ENCODE peak calls at places on chromosomes 1 and 21, in seven cellular contexts. One of them, this sample, is unnamed.

GRCh38 chr1:110686188-110686587 is 11.4 kb upstream of the KCNA3 start:
- DNase-seq in HepG2: no peak
- DNase-seq in SK-N-SH: no peak
- DNase-seq in NT2/D1: no peak
- DNase-seq in H1: no peak
- DNase-seq in K562: peak; percentile 4
- DNase-seq in GM12878: no peak
- DNase-seq in this sample: no peak

GRCh38 chr21:46024983-46025860 is 43.7 kb downstream of the COL6A1 start:
- DNase-seq in HepG2: no peak
- DNase-seq in SK-N-SH: no peak
- DNase-seq in NT2/D1: no peak
- DNase-seq in H1: no peak
- DNase-seq in K562: no peak
- DNase-seq in GM12878: no peak
- DNase-seq in this sample: no peak

GRCh38 chr1:82494117-82494516 is 693.4 kb downstream of the ADGRL2 start:
- DNase-seq in HepG2: no peak
- DNase-seq in SK-N-SH: no peak
- DNase-seq in NT2/D1: no peak
- DNase-seq in H1: no peak
- DNase-seq in K562: no peak
- DNase-seq in GM12878: no peak
- DNase-seq in this sample: no peak

GRCh38 chr1:165143437-165144065 is 213.0 kb downstream of the LMX1A start:
- DNase-seq in HepG2: peak; percentile 6
- DNase-seq in SK-N-SH: no peak
- DNase-seq in NT2/D1: no peak
- DNase-seq in H1: peak; percentile 84
- DNase-seq in K562: peak; percentile 59
- DNase-seq in GM12878: no peak
- DNase-seq in this sample: no peak

GRCh38 chr1:168506204-168506819 is 37.5 kb downstream of the XCL2 start:
- DNase-seq in HepG2: no peak
- DNase-seq in SK-N-SH: no peak
- DNase-seq in NT2/D1: no peak
- DNase-seq in H1: no peak
- DNase-seq in K562: no peak
- DNase-seq in GM12878: no peak
- DNase-seq in this sample: peak; percentile 4

GRCh38 chr1:246588322-246588721 is 22.1 kb downstream of the CNST start:
- DNase-seq in HepG2: no peak
- DNase-seq in SK-N-SH: no peak
- DNase-seq in NT2/D1: no peak
- DNase-seq in H1: no peak
- DNase-seq in K562: no peak
- DNase-seq in GM12878: no peak
- DNase-seq in this sample: no peak

GRCh38 chr1:119260504-119260903 is 108.1 kb upstream of the HAO2 start:
- DNase-seq in HepG2: no peak
- DNase-seq in SK-N-SH: no peak
- DNase-seq in NT2/D1: no peak
- DNase-seq in H1: no peak
- DNase-seq in K562: no peak
- DNase-seq in GM12878: no peak
- DNase-seq in this sample: no peak

GRCh38 chr1:66764994-66765578 is 12.8 kb downstream of the DYNLT5 start:
- DNase-seq in HepG2: peak; percentile 24
- DNase-seq in SK-N-SH: peak; percentile 42
- DNase-seq in NT2/D1: peak; percentile 30
- DNase-seq in H1: peak; percentile 49
- DNase-seq in K562: peak; percentile 72
- DNase-seq in GM12878: no peak
- DNase-seq in this sample: peak; percentile 31

GRCh38 chr1:223780318-223780717 is 65.4 kb downstream of the TP53BP2 start:
- DNase-seq in HepG2: no peak
- DNase-seq in SK-N-SH: no peak
- DNase-seq in NT2/D1: no peak
- DNase-seq in H1: no peak
- DNase-seq in K562: no peak
- DNase-seq in GM12878: no peak
- DNase-seq in this sample: no peak

GRCh38 chr1:28329395-28330153 is 734 bp downstream of the MED18 start:
- DNase-seq in HepG2: peak; percentile 21
- DNase-seq in SK-N-SH: peak; percentile 28
- DNase-seq in NT2/D1: peak; percentile 28
- DNase-seq in H1: peak; percentile 56
- DNase-seq in K562: peak; percentile 70
- DNase-seq in GM12878: no peak
- DNase-seq in this sample: no peak

GRCh38 chr1:166489670-166490436 is 323.1 kb upstream of the FAM78B start:
- DNase-seq in HepG2: peak; percentile 31
- DNase-seq in SK-N-SH: no peak
- DNase-seq in NT2/D1: no peak
- DNase-seq in H1: no peak
- DNase-seq in K562: peak; percentile 92
- DNase-seq in GM12878: peak; percentile 60
- DNase-seq in this sample: peak; percentile 49

GRCh38 chr1:184813528-184814089 is 59.0 kb upstream of the EDEM3 start:
- DNase-seq in HepG2: no peak
- DNase-seq in SK-N-SH: no peak
- DNase-seq in NT2/D1: peak; percentile 9
- DNase-seq in H1: no peak
- DNase-seq in K562: peak; percentile 9
- DNase-seq in GM12878: no peak
- DNase-seq in this sample: no peak

GRCh38 chr1:25641931-25642611 is 25.5 kb downstream of the MAN1C1 start:
- DNase-seq in HepG2: no peak
- DNase-seq in SK-N-SH: no peak
- DNase-seq in NT2/D1: no peak
- DNase-seq in H1: peak; percentile 23
- DNase-seq in K562: no peak
- DNase-seq in GM12878: no peak
- DNase-seq in this sample: no peak

GRCh38 chr1:89724369-89725015 is 91.6 kb downstream of the LRRC8C start:
- DNase-seq in HepG2: no peak
- DNase-seq in SK-N-SH: no peak
- DNase-seq in NT2/D1: no peak
- DNase-seq in H1: no peak
- DNase-seq in K562: peak; percentile 33
- DNase-seq in GM12878: peak; percentile 52
- DNase-seq in this sample: no peak

GRCh38 chr1:244371294-244372141 is 80.2 kb downstream of the ADSS2 start:
- DNase-seq in HepG2: no peak
- DNase-seq in SK-N-SH: no peak
- DNase-seq in NT2/D1: no peak
- DNase-seq in H1: no peak
- DNase-seq in K562: no peak
- DNase-seq in GM12878: no peak
- DNase-seq in this sample: no peak

GRCh38 chr21:36241717-36242116 is 78.3 kb upstream of the MORC3 start:
- DNase-seq in HepG2: no peak
- DNase-seq in SK-N-SH: no peak
- DNase-seq in NT2/D1: no peak
- DNase-seq in H1: no peak
- DNase-seq in K562: no peak
- DNase-seq in GM12878: no peak
- DNase-seq in this sample: no peak

GRCh38 chr1:153771841-153772593 is 3.2 kb upstream of the SLC27A3 start:
- DNase-seq in HepG2: no peak
- DNase-seq in SK-N-SH: peak; percentile 80
- DNase-seq in NT2/D1: peak; percentile 38
- DNase-seq in H1: peak; percentile 92
- DNase-seq in K562: peak; percentile 44
- DNase-seq in GM12878: no peak
- DNase-seq in this sample: no peak

GRCh38 chr1:41591891-41592290 is 107.4 kb upstream of the EDN2 start:
- DNase-seq in HepG2: no peak
- DNase-seq in SK-N-SH: no peak
- DNase-seq in NT2/D1: no peak
- DNase-seq in H1: no peak
- DNase-seq in K562: no peak
- DNase-seq in GM12878: no peak
- DNase-seq in this sample: no peak

GRCh38 chr1:41590331-41590730 is 105.8 kb upstream of the EDN2 start:
- DNase-seq in HepG2: no peak
- DNase-seq in SK-N-SH: no peak
- DNase-seq in NT2/D1: no peak
- DNase-seq in H1: no peak
- DNase-seq in K562: no peak
- DNase-seq in GM12878: no peak
- DNase-seq in this sample: no peak

GRCh38 chr1:41588334-41588875 is 103.9 kb upstream of the EDN2 start:
- DNase-seq in HepG2: no peak
- DNase-seq in SK-N-SH: no peak
- DNase-seq in NT2/D1: no peak
- DNase-seq in H1: no peak
- DNase-seq in K562: no peak
- DNase-seq in GM12878: no peak
- DNase-seq in this sample: no peak

GRCh38 chr1:41589395-41589794 is 104.9 kb upstream of the EDN2 start:
- DNase-seq in HepG2: no peak
- DNase-seq in SK-N-SH: no peak
- DNase-seq in NT2/D1: no peak
- DNase-seq in H1: no peak
- DNase-seq in K562: no peak
- DNase-seq in GM12878: no peak
- DNase-seq in this sample: no peak

DNA sequence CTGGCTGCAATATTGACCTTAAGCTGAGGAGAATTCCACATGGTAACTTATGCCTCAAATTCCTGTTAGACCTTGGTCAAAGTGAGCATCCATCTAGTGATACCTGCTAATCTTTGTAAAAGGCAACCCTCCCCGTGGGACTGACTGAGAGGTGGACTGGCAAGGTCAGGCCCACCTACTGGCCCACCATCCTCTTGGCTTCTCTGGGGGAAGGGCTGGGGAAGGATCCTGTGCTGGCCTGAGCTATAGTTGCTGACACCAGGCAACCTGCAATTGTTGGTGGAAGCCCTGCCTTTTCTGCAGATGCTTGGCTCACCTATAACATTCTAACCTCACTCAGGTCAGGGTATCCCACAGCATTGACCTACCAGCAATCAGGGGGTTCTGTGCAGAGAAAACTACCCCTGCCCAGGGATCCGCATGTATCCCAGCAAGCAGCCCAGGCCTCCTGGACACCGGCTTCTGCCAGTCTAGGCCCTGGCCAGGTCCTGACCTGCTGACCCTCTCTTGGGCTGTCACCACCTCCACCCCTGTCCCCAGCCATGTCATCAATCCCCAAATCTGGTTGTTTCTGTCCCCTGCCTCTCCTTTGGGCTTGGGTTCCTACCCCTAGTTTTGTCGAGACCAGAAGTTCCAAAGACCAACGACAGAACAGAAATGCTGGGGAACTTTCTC is 108.1 kb upstream of the EDN2 start:
- DNase-seq in HepG2: no peak
- DNase-seq in SK-N-SH: no peak
- DNase-seq in NT2/D1: no peak
- DNase-seq in H1: no peak
- DNase-seq in K562: no peak
- DNase-seq in GM12878: no peak
- DNase-seq in this sample: no peak
- TF ChIP-seq YY1 in HepG2: no peak
- TF ChIP-seq YY1 in SK-N-SH: no peak
- TF ChIP-seq YY1 in NT2/D1: no peak
- TF ChIP-seq YY1 in H1: no peak
- TF ChIP-seq YY1 in K562: no peak
- TF ChIP-seq YY1 in GM12878: no peak
- TF ChIP-seq YY1 in this sample: no peak

DNA sequence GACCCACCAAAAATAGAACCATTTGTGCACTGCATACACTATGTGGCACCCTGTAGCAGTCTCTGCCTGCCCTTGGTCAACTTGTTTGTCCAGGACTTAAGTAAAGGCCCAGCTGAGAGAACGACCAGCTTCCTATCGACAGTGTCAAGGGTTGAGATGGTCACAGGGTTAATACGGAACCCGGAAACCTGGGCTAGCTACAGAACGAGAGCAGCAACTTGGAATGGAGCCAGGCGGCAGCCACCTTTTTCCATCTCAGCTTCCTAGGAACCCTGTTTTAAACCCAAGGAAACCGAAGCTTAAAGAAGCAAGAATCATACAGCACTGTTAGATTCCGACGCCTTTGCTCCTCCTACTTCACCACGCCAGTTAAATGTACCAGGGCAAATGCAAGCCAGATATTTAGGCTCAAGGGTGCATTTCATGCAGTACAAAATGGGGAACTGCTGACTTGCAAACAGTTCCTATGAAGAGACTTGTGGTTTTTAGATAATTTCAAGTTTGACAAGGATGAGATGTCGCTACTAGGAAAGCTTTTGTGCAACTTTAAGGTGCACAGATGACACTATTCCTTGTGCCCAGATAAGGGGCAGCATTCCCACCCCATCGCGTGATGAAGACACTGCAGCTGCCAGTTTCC is 35.5 kb downstream of the SLC66A1 start:
- DNase-seq in HepG2: no peak
- DNase-seq in SK-N-SH: no peak
- DNase-seq in NT2/D1: no peak
- DNase-seq in H1: no peak
- DNase-seq in K562: no peak
- DNase-seq in GM12878: no peak
- DNase-seq in this sample: no peak
- H3K36me3 ChIP-seq in HepG2: peaks cover 28% of the 10 kb centered on the region
- H3K36me3 ChIP-seq in SK-N-SH: peaks cover 57% of the 10 kb centered on the region
- H3K36me3 ChIP-seq in NT2/D1: peaks cover 78% of the 10 kb centered on the region
- H3K36me3 ChIP-seq in H1: peaks cover 6% of the 10 kb centered on the region
- H3K36me3 ChIP-seq in K562: peaks cover 43% of the 10 kb centered on the region
- H3K36me3 ChIP-seq in GM12878: peaks cover 6% of the 10 kb centered on the region
- H3K36me3 ChIP-seq in this sample: peaks cover 6% of the 10 kb centered on the region

DNA sequence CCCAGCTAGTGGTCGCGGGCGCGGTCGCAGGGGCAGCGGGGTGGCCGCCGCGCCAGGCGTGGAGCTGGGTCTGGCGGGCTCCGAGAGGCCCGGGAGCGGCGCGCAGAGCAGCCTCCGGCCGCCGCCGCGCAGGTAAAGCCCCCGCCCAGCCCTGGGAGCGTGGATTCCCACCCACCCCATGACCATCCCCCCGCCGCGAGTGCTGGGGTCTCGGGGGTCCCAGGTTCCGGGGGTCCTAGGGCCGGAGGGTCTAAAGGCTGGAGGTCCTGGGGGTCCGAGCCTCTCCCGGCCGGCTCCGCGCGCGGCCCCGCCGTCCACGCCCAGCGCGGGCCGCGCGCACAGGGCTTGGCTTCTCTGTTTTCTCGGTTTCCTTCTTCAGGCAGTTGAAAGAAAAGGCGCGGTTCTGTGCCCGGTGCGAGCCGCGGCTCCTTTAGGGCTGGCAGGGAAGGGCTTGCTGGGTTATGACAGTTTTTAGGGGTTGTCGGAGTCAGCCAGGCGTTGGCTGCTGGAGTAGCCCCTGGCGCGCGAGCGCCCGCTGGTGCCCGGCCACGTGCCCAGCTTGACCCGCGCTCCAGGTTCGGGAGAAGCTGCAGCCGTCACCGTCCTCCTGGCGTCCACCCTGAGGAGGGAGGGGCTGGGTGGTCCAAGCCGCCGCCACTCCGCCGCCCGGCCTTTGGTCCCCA is 355 bp downstream of the LRRC3 start:
- DNase-seq in HepG2: no peak
- DNase-seq in SK-N-SH: peak; percentile 82
- DNase-seq in NT2/D1: no peak
- DNase-seq in H1: peak; percentile 69
- DNase-seq in K562: no peak
- DNase-seq in GM12878: no peak
- DNase-seq in this sample: no peak
- TF ChIP-seq YY1 in HepG2: peak; percentile 31
- TF ChIP-seq YY1 in SK-N-SH: no peak
- TF ChIP-seq YY1 in NT2/D1: no peak
- TF ChIP-seq YY1 in H1: no peak
- TF ChIP-seq YY1 in K562: no peak
- TF ChIP-seq YY1 in GM12878: no peak
- TF ChIP-seq YY1 in this sample: no peak

GRCh38 chr1:205108464-205108863 is 13.3 kb downstream of the RBBP5 start:
- DNase-seq in HepG2: no peak
- DNase-seq in SK-N-SH: no peak
- DNase-seq in NT2/D1: no peak
- DNase-seq in H1: no peak
- DNase-seq in K562: no peak
- DNase-seq in GM12878: no peak
- DNase-seq in this sample: no peak
- H3K36me3 ChIP-seq in HepG2: peaks cover 3% of the 10 kb centered on the region
- H3K36me3 ChIP-seq in SK-N-SH: peaks cover 43% of the 10 kb centered on the region
- H3K36me3 ChIP-seq in NT2/D1: peaks cover 55% of the 10 kb centered on the region
- H3K36me3 ChIP-seq in H1: peaks cover 12% of the 10 kb centered on the region
- H3K36me3 ChIP-seq in K562: peaks cover 85% of the 10 kb centered on the region
- H3K36me3 ChIP-seq in GM12878: peaks cover 4% of the 10 kb centered on the region
- H3K36me3 ChIP-seq in this sample: peaks cover 20% of the 10 kb centered on the region

This sample was measured in HCT116.